ENCODE peak calls at places on chromosomes 2 and 18, in ten cellular contexts. J is cardiac fibroblast; M is CD4-positive, alpha-beta T cell; O is A549; B is glutamatergic neuron; L is astrocyte of the cerebellum; Y is pancreas; N is mesothelial cell of epicardium; E is K562; P is astrocyte of the spinal cord. S is an unnamed sample.

GRCh38 chr2:10501521-10501961 is 53.4 kb upstream of the ODC1 start:
- DNase-seq in M (no peak), J (no peak), P (no peak), O (no peak), B (no peak), N (no peak), Y (no peak), L (no peak), E (no peak), S (no peak)

GRCh38 chr2:46485002-46485401 is 5.6 kb downstream of the TMEM247 start:
- DNase-seq in M (no peak), O (no peak), B (no peak), E (no peak), J (no peak), L (no peak), N (no peak), Y (no peak), P (no peak), S (no peak)

GRCh38 chr2:165467921-165468320 is 1.6 kb upstream of the CSRNP3 start:
- DNase-seq in B (no peak), O (no peak), E (no peak), P (no peak), J (no peak), N (no peak), M (no peak), L (no peak), Y (no peak), S (no peak)

GRCh38 chr2:235638541-235639192 is 144.8 kb downstream of the AGAP1 start:
- DNase-seq in M (no peak), P (no peak), E (no peak), O (no peak), B (no peak), Y (no peak), L (no peak), J (no peak), N (no peak), S (no peak)

GRCh38 chr2:12965540-12966269 is 249.0 kb downstream of the TRIB2 start:
- DNase-seq in N (no peak), E (peak; percentile 87), B (no peak), O (no peak), J (peak; percentile 72), Y (no peak), P (peak; percentile 76), M (no peak), L (peak; percentile 24), S (no peak)

GRCh38 chr2:42973771-42974170 is 181.4 kb upstream of the HAAO start:
- DNase-seq in J (no peak), O (no peak), L (no peak), N (no peak), Y (no peak), B (no peak), P (no peak), E (no peak), M (no peak), S (no peak)

GRCh38 chr2:85132834-85133637 is at the start of gene TCF7L1:
- DNase-seq in E (peak; percentile 65), Y (peak; percentile 64), L (peak; percentile 57), J (peak; percentile 74), N (peak; percentile 88), M (no peak), B (peak; percentile 89), P (peak; percentile 89), O (peak; percentile 93), S (peak; percentile 92)

GRCh38 chr2:227473019-227473461 is 1.1 kb downstream of the AGFG1 start:
- DNase-seq in M (no peak), B (no peak), J (peak; percentile 32), Y (no peak), O (no peak), N (peak; percentile 28), P (no peak), L (no peak), E (no peak), S (no peak)

GRCh38 chr18:57854726-57855125 is 51.6 kb upstream of the ATP8B1 start:
- DNase-seq in J (no peak), M (no peak), L (no peak), O (no peak), Y (no peak), E (no peak), B (no peak), P (no peak), N (no peak), S (no peak)

GRCh38 chr2:50672286-50672685 is 359.6 kb downstream of the NRXN1 start:
- DNase-seq in O (no peak), Y (no peak), E (no peak), B (no peak), N (no peak), L (peak; percentile 77), M (no peak), J (no peak), P (no peak), S (no peak)

GRCh38 chr2:226644342-226644957 is 155.2 kb downstream of the IRS1 start:
- DNase-seq in Y (no peak), P (peak; percentile 78), M (no peak), L (no peak), O (no peak), J (peak; percentile 90), N (no peak), B (no peak), E (no peak), S (no peak)

GRCh38 chr2:173151671-173152398 is 76.2 kb downstream of the MAP3K20 start:
- DNase-seq in P (peak; percentile 79), L (no peak), M (no peak), J (peak; percentile 89), N (no peak), E (no peak), Y (no peak), O (no peak), B (no peak), S (no peak)

GRCh38 chr2:158179660-158180059 is 78.0 kb downstream of the UPP2 start:
- DNase-seq in O (no peak), J (peak; percentile 59), B (no peak), M (no peak), Y (no peak), L (no peak), N (no peak), E (peak; percentile 39), P (peak; percentile 42), S (no peak)

GRCh38 chr2:135004005-135004746 is 43.1 kb downstream of the MAP3K19 start:
- DNase-seq in M (peak; percentile 68), N (peak; percentile 56), P (peak; percentile 72), Y (peak; percentile 60), L (peak; percentile 29), E (peak; percentile 82), B (peak; percentile 85), J (peak; percentile 75), O (peak; percentile 64), S (peak; percentile 71)

GRCh38 chr2:42089340-42089925 is 41.6 kb downstream of the PKDCC start:
- DNase-seq in L (no peak), N (no peak), Y (no peak), M (no peak), B (peak; percentile 79), P (peak; percentile 59), E (peak; percentile 86), O (peak; percentile 74), J (peak; percentile 70), S (peak; percentile 57)

GRCh38 chr2:20653695-20654306 is 2.9 kb upstream of the HS1BP3 start:
- DNase-seq in E (peak; percentile 31), P (no peak), J (no peak), L (no peak), Y (no peak), M (no peak), N (no peak), O (no peak), B (no peak), S (no peak)

GRCh38 chr2:217573565-217573964 is 429.2 kb downstream of the TNS1 start:
- DNase-seq in O (no peak), M (no peak), Y (no peak), L (no peak), E (no peak), B (no peak), N (no peak), J (peak; percentile 4), P (peak; percentile 26), S (no peak)

GRCh38 chr2:234243871-234244565 is 193.5 kb downstream of the SPP2 start:
- DNase-seq in L (peak; percentile 53), J (peak; percentile 52), Y (no peak), E (no peak), P (peak; percentile 77), M (no peak), B (no peak), O (no peak), N (no peak), S (no peak)

GRCh38 chr2:185208261-185208660 is 530.3 kb upstream of the FSIP2 start:
- DNase-seq in N (no peak), Y (peak; percentile 16), J (no peak), B (peak; percentile 62), E (peak; percentile 5), L (peak; percentile 50), P (peak; percentile 50), O (no peak), M (no peak), S (peak; percentile 26)
- TF ChIP-seq CTCF in N (peak; percentile 12), Y (peak; percentile 30), J (no peak), B (peak; percentile 32), E (peak; percentile 10), L (peak; percentile 81), P (peak; percentile 68), O (no peak), M (no peak), S (peak; percentile 73)

GRCh38 chr2:120182019-120182560 is 41.1 kb downstream of the TMEM185B start:
- DNase-seq in N (no peak), L (no peak), Y (no peak), M (no peak), E (no peak), P (no peak), J (no peak), O (no peak), B (no peak), S (no peak)
- TF ChIP-seq CTCF in N (no peak), L (no peak), Y (no peak), M (peak; percentile 9), E (peak; percentile 30), P (no peak), J (no peak), O (no peak), B (no peak), S (no peak)

GRCh38 chr2:821546-821945 is 129.1 kb upstream of the SNTG2 start:
- DNase-seq in O (no peak), M (no peak), J (no peak), N (no peak), L (no peak), Y (no peak), E (no peak), P (no peak), B (no peak), S (no peak)
- TF ChIP-seq CTCF in O (no peak), M (no peak), J (no peak), N (no peak), L (no peak), Y (no peak), E (no peak), P (no peak), B (no peak), S (no peak)

DNA sequence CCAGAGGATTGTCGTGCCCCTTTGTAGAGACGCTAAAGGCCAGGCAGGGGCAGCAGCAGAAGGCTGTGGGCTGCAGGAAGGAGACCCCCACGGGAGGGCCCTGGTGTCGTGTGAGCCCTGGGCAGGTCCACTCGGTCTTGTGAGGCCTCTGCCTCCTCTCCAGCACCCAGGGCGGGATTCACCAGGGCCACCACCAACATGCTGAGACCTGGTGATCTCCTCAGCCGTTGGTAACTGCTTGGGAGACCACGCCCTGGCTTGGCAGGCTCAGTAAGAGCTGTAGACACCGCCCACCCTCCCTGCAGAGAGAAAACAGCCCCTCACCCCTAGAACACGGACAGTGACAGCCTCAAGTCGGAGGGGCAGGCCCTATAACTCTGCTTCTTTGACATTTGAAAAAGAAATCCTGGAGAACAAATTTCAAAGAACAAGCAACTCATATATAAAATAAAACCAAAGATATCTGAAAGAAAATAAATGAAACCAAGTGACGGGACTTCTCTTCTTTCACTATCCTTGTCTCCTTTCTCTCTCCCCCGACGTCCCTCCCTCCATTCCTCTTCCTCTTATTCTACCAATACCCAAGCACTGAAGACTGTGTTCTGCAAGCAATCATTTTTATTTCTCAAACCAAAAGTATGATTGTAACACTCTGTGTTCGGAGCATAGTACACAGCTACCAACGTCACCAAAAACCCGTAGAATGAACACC is 21.0 kb downstream of the MBP start:
- DNase-seq in B (no peak), E (no peak), O (no peak), J (no peak), L (no peak), Y (no peak), M (no peak), P (no peak), N (no peak), S (no peak)
- TF ChIP-seq CTCF in B (no peak), E (no peak), O (no peak), J (no peak), L (no peak), Y (no peak), M (no peak), P (no peak), N (no peak), S (no peak)